ENCODE peak calls at places on chromosomes 11 and 22, in seven cellular contexts. O is activated T-helper 1 cell treated with Interleukin-2 at 50 U/mL for 16 hours; W is GM12865; V is activated CD4-positive, alpha-beta memory T cell treated with anti-CD3 and anti-CD28 coated beads for 36 hours; K is activated CD4-positive, alpha-beta T cell treated with anti-CD3 and anti-CD28 coated beads, Interleukin-2, amount 50 U/mL, for 48 hours; T is thoracic aorta; X is neuronal stem cell. E is an unnamed sample.

GRCh38 chr22:27885977-27886842 is 32.8 kb downstream of the PITPNB start:
- DNase-seq in W (peak; percentile 42), K (peak; percentile 56), O (no peak), X (peak; percentile 38), T (no peak), V (peak; percentile 48), E (no peak)

GRCh38 chr11:47477323-47477722 is 28.4 kb upstream of the RAPSN start:
- DNase-seq in T (no peak), W (no peak), V (peak; percentile 61), O (no peak), X (no peak), K (peak; percentile 16), E (no peak)

GRCh38 chr11:58493676-58494075 is 14.2 kb downstream of the OR5B21 start:
- DNase-seq in K (no peak), X (no peak), V (no peak), T (no peak), W (no peak), O (no peak), E (no peak)

GRCh38 chr11:67282155-67282875 is 6.8 kb upstream of the ANKRD13D start:
- DNase-seq in W (no peak), K (no peak), T (no peak), V (no peak), X (no peak), O (no peak), E (no peak)

GRCh38 chr11:47991266-47991830 is 11.0 kb downstream of the PTPRJ start:
- DNase-seq in X (no peak), O (no peak), V (peak; percentile 51), T (no peak), W (peak; percentile 37), K (no peak), E (no peak)

GRCh38 chr22:38244106-38244505 is 28.7 kb downstream of the TMEM184B start:
- DNase-seq in O (no peak), X (no peak), T (no peak), W (peak; percentile 65), K (no peak), V (no peak), E (no peak)

GRCh38 chr11:128669491-128669890 is 24.4 kb upstream of the FLI1 start:
- DNase-seq in O (no peak), K (no peak), V (no peak), T (no peak), W (no peak), X (no peak), E (no peak)

GRCh38 chr22:21589415-21589814 is 21.9 kb downstream of the UBE2L3 start:
- DNase-seq in W (no peak), V (no peak), K (no peak), X (no peak), O (no peak), T (no peak), E (no peak)

GRCh38 chr11:128328955-128329551 is 258.3 kb downstream of the ETS1 start:
- DNase-seq in K (peak; percentile 42), T (no peak), V (peak; percentile 76), X (no peak), W (no peak), O (no peak), E (no peak)

GRCh38 chr22:21947040-21948014 is 5.3 kb downstream of the PPM1F start:
- DNase-seq in K (no peak), W (no peak), O (no peak), T (no peak), X (peak; percentile 29), V (no peak), E (no peak)

GRCh38 chr22:49274754-49275380 is 552.8 kb downstream of the BRD1 start:
- DNase-seq in T (no peak), K (no peak), X (no peak), O (no peak), W (no peak), V (no peak), E (no peak)

GRCh38 chr22:30459206-30460052 is 12.4 kb downstream of the SEC14L3 start:
- DNase-seq in V (peak; percentile 33), O (no peak), X (peak; percentile 43), W (peak; percentile 49), K (peak; percentile 22), T (no peak), E (no peak)

GRCh38 chr11:46913484-46913883 is 4.9 kb downstream of the LRP4 start:
- DNase-seq in W (no peak), K (no peak), X (no peak), V (no peak), T (no peak), O (no peak), E (no peak)

GRCh38 chr11:82791779-82792178 is 58.1 kb upstream of the FAM181B start:
- DNase-seq in W (no peak), K (no peak), T (no peak), O (no peak), V (no peak), X (no peak), E (no peak)

GRCh38 chr22:46726986-46727317 is 11.1 kb downstream of the CERK start:
- DNase-seq in T (no peak), X (no peak), V (no peak), W (no peak), O (no peak), K (no peak), E (no peak)

GRCh38 chr11:69563946-69564780 is 76.8 kb upstream of the CCND1 start:
- DNase-seq in T (no peak), X (no peak), O (no peak), V (no peak), K (no peak), W (no peak), E (no peak)

GRCh38 chr11:64765841-64766682 is 6.3 kb upstream of the PYGM start:
- DNase-seq in T (no peak), W (no peak), V (no peak), K (no peak), X (no peak), O (no peak), E (no peak)

GRCh38 chr11:86954288-86955110 is 696 bp downstream of the FZD4 start:
- DNase-seq in X (no peak), W (peak; percentile 7), K (no peak), T (no peak), O (no peak), V (no peak), E (no peak)

GRCh38 chr22:36012332-36012731 is 16.3 kb downstream of the RBFOX2 start:
- DNase-seq in T (no peak), O (no peak), W (no peak), V (no peak), X (no peak), K (no peak), E (no peak)

GRCh38 chr11:68048681-68049508 is 10.1 kb downstream of the TCIRG1 start:
- DNase-seq in O (no peak), V (no peak), X (no peak), W (no peak), T (no peak), K (no peak), E (no peak)

GRCh38 chr11:134597452-134597851 is 185.4 kb upstream of the B3GAT1 start:
- DNase-seq in O (no peak), X (no peak), T (no peak), V (no peak), K (no peak), W (no peak), E (no peak)

GRCh38 chr11:118217575-118217974 is 7.2 kb downstream of the JAML start:
- DNase-seq in X (no peak), V (peak; percentile 70), W (peak; percentile 52), T (no peak), O (no peak), K (no peak), E (peak; percentile 59)

GRCh38 chr11:70525006-70525405 is 126.7 kb downstream of the CTTN start:
- DNase-seq in O (no peak), X (no peak), T (no peak), W (no peak), K (no peak), V (no peak), E (no peak)

GRCh38 chr11:110921742-110922200 is 209.5 kb upstream of the ARHGAP20 start:
- DNase-seq in K (no peak), V (no peak), O (no peak), T (no peak), W (no peak), X (no peak), E (no peak)

GRCh38 chr11:132715041-132715440 is 817.3 kb downstream of the OPCML start:
- DNase-seq in O (no peak), W (no peak), K (no peak), V (no peak), X (no peak), T (no peak), E (no peak)

GRCh38 chr11:122653911-122654310 is 1.6 kb upstream of the UBASH3B start:
- DNase-seq in T (no peak), W (no peak), X (no peak), O (no peak), V (no peak), K (no peak), E (no peak)

GRCh38 chr11:12403122-12403994 is 26.0 kb downstream of the PARVA start:
- DNase-seq in V (no peak), T (no peak), O (no peak), X (no peak), K (no peak), W (no peak), E (no peak)

GRCh38 chr11:73139476-73140198 is 2.5 kb downstream of the FCHSD2 start:
- DNase-seq in T (no peak), V (no peak), X (no peak), W (no peak), O (no peak), K (no peak), E (no peak)

GRCh38 chr11:64642876-64643257 is 51.8 kb downstream of the SLC22A12 start:
- DNase-seq in O (no peak), T (no peak), W (no peak), V (no peak), K (no peak), X (no peak), E (no peak)

GRCh38 chr11:119113716-119114115 is 6.6 kb downstream of the C2CD2L start:
- DNase-seq in V (no peak), O (no peak), T (no peak), W (no peak), K (no peak), X (no peak), E (no peak)

GRCh38 chr11:102420547-102420946 is 32.0 kb downstream of the TMEM123 start:
- DNase-seq in T (no peak), W (peak; percentile 23), O (no peak), X (no peak), K (peak; percentile 37), V (peak; percentile 67), E (no peak)

GRCh38 chr11:38640854-38641253 is 2042.8 kb upstream of the RAG2 start:
- DNase-seq in O (no peak), W (no peak), T (no peak), K (no peak), X (no peak), V (no peak), E (no peak)

GRCh38 chr11:10456519-10456918 is 1.5 kb downstream of the AMPD3 start:
- DNase-seq in T (no peak), V (peak; percentile 28), O (no peak), X (no peak), K (no peak), W (peak; percentile 29), E (no peak)

GRCh38 chr11:11973361-11973800 is 35.0 kb downstream of the DKK3 start:
- DNase-seq in K (no peak), V (no peak), X (no peak), T (peak; percentile 56), O (no peak), W (no peak), E (no peak)